ENCODE peak calls at places on chromosomes 6 and 20, in five cellular contexts. T is GM23248, K is MM.1S, L is hepatocyte, C is A673. E is an unnamed sample.
A peak's percentile ranks its signal among the peaks of the same experiment; 100 is the strongest.

GRCh38 chr20:49446808-49447207 is 35.7 kb downstream of the KCNB1 start:
- DNase-seq in T (peak; percentile 27), K (no peak), L (peak; percentile 65), C (peak; percentile 7), E (no peak)

GRCh38 chr6:158205220-158205944 is 37.2 kb downstream of the GTF2H5 start:
- DNase-seq in T (peak; percentile 33), K (peak; percentile 59), L (peak; percentile 67), C (no peak), E (no peak)

GRCh38 chr20:25540273-25540672 is 45.1 kb downstream of the NINL start:
- DNase-seq in T (peak; percentile 76), K (peak; percentile 18), L (no peak), C (peak; percentile 70), E (no peak)

GRCh38 chr20:8646026-8646425 is 422.9 kb upstream of the PLCB4 start:
- DNase-seq in T (peak; percentile 85), K (no peak), L (no peak), C (no peak), E (no peak)

GRCh38 chr6:38436726-38437465 is 202.8 kb downstream of the BTBD9 start:
- DNase-seq in T (peak; percentile 56), K (no peak), L (peak; percentile 13), C (peak; percentile 6), E (no peak)

GRCh38 chr6:159116343-159116742 is 52.9 kb upstream of the FNDC1 start:
- DNase-seq in T (no peak), K (no peak), L (no peak), C (no peak), E (no peak)

GRCh38 chr6:151147118-151147832 is 92.5 kb upstream of the AKAP12 start:
- DNase-seq in T (no peak), K (no peak), L (no peak), C (no peak), E (no peak)

GRCh38 chr6:54366647-54367327 is 58.5 kb downstream of the TINAG start:
- DNase-seq in T (peak; percentile 16), K (no peak), L (no peak), C (peak; percentile 70), E (no peak)

GRCh38 chr6:170174124-170174770 is 116.6 kb downstream of the DLL1 start:
- DNase-seq in T (no peak), K (no peak), L (no peak), C (no peak), E (no peak)

GRCh38 chr6:24274441-24275083 is 83.3 kb downstream of the DCDC2 start:
- DNase-seq in T (peak; percentile 47), K (peak; percentile 41), L (peak; percentile 34), C (peak; percentile 55), E (no peak)

GRCh38 chr20:11553603-11554002 is 364.1 kb upstream of the BTBD3 start:
- DNase-seq in T (peak; percentile 41), K (no peak), L (no peak), C (peak; percentile 13), E (no peak)

GRCh38 chr20:53643031-53643832 is 49.6 kb upstream of the ZNF217 start:
- DNase-seq in T (peak; percentile 89), K (peak; percentile 91), L (peak; percentile 63), C (no peak), E (peak; percentile 86)

GRCh38 chr6:5205877-5206840 is 54.6 kb downstream of the LYRM4 start:
- DNase-seq in T (peak; percentile 72), K (no peak), L (peak; percentile 64), C (peak; percentile 71), E (no peak)

GRCh38 chr20:32535316-32535952 is 49.7 kb downstream of the NOL4L start:
- DNase-seq in T (no peak), K (no peak), L (no peak), C (no peak), E (peak; percentile 83)

GRCh38 chr6:44339763-44340625 is 2.5 kb upstream of the SPATS1 start:
- DNase-seq in T (peak; percentile 79), K (no peak), L (peak; percentile 16), C (no peak), E (no peak)

GRCh38 chr20:2237059-2237458 is 58.7 kb upstream of the TGM3 start:
- DNase-seq in T (peak; percentile 99), K (no peak), L (peak; percentile 27), C (peak; percentile 23), E (no peak)

GRCh38 chr20:43911066-43911465 is 3.6 kb upstream of the TOX2 start:
- DNase-seq in T (peak; percentile 79), K (no peak), L (no peak), C (no peak), E (no peak)

GRCh38 chr6:113381957-113382356 is 475.2 kb upstream of the MARCKS start:
- DNase-seq in T (peak; percentile 35), K (peak; percentile 19), L (no peak), C (peak; percentile 89), E (no peak)

GRCh38 chr6:28947831-28948270 is 24.1 kb upstream of the TRIM27 start:
- DNase-seq in T (peak; percentile 30), K (no peak), L (peak; percentile 77), C (no peak), E (no peak)

GRCh38 chr6:29424168-29424567 is 9.4 kb downstream of the OR12D1 start:
- DNase-seq in T (no peak), K (no peak), L (no peak), C (no peak), E (no peak)

GRCh38 chr20:19907326-19908056 is 109.7 kb upstream of the NAA20 start:
- DNase-seq in T (no peak), K (no peak), L (no peak), C (no peak), E (no peak)

GRCh38 chr6:158262082-158262481 is 50.2 kb upstream of the TULP4 start:
- DNase-seq in T (no peak), K (no peak), L (no peak), C (no peak), E (no peak)

GRCh38 chr6:105578308-105578707 is 175.4 kb upstream of the PREP start:
- DNase-seq in T (no peak), K (no peak), L (no peak), C (no peak), E (no peak)

GRCh38 chr20:391041-391711 is 10.6 kb downstream of the TRIB3 start:
- DNase-seq in T (no peak), K (no peak), L (no peak), C (no peak), E (no peak)

GRCh38 chr6:148794797-148795196 is 48.0 kb downstream of the UST start:
- DNase-seq in T (peak; percentile 19), K (no peak), L (no peak), C (no peak), E (no peak)

GRCh38 chr6:99612551-99613397 is 6.1 kb downstream of the PRDM13 start:
- DNase-seq in T (no peak), K (no peak), L (no peak), C (no peak), E (no peak)

GRCh38 chr6:99613705-99614429 is 7.2 kb downstream of the PRDM13 start:
- DNase-seq in T (peak; percentile 37), K (peak; percentile 48), L (peak; percentile 32), C (peak; percentile 63), E (no peak)

GRCh38 chr6:99617131-99617530 is 10.5 kb downstream of the PRDM13 start:
- DNase-seq in T (no peak), K (no peak), L (no peak), C (no peak), E (no peak)

GRCh38 chr6:99613398-99613704 is 6.7 kb downstream of the PRDM13 start:
- DNase-seq in T (peak; percentile 60), K (peak; percentile 48), L (peak; percentile 65), C (peak; percentile 75), E (no peak)

DNA sequence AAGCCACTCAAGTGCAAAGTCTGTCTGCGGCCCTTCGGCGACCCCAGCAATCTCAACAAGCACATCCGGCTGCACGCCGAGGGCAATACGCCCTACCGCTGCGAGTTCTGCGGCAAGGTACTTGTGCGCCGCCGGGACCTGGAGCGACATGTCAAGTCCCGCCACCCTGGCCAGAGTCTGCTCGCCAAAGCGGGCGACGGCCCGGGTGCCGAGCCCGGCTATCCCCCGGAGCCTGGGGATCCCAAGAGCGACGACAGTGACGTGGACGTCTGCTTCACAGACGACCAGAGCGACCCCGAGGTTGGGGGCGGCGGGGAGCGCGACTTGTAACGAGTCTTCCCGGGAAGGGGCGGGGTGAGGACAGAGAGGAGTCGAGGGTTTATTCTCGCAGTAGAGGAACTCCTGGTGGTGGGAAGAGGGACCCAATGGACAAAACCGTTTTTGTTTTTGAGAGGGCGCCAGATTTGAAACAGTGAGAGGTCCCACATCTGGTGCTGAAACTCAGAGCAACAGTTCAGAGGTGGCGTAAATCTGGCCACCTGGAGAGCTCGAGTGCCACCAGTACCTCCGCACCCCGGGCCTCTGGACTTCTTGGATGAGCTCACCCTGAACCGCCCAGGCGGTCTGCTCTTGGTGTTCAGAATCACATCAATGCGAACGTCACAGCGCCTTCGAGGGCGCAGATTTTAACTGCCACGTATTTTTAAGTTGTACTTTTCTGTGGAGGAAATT is 8.0 kb downstream of the PRDM13 start:
- DNase-seq in T (peak; percentile 38), K (peak; percentile 62), L (peak; percentile 29), C (peak; percentile 68), E (no peak)
- TF ChIP-seq EZH2 in T (peak; percentile 19), K (no peak), L (peak; percentile 37), C (peak; percentile 77), E (no peak)

DNA sequence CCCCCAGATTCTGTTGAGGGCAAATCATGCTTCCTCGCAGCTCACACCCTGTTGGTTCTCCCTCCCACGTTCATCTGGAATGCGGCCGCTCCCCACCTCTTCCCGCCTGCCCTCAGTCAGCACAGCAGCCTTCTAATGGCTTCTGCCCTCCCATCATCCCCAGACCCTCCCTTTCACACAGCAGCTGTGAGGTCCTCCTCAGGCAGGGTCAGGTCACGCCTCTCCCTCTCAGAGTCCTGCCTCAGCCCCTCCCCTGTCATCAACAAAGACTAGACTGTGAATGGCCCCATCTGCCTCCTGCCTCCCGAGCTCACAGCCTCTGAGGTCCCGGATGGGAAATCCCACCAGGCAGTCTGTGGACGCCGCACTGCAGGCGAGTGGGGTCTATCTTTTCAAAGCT is 7.9 kb upstream of the BHLHE23 start:
- DNase-seq in T (no peak), K (no peak), L (peak; percentile 32), C (no peak), E (peak; percentile 27)
- TF ChIP-seq EZH2 in T (no peak), K (no peak), L (no peak), C (no peak), E (no peak)

DNA sequence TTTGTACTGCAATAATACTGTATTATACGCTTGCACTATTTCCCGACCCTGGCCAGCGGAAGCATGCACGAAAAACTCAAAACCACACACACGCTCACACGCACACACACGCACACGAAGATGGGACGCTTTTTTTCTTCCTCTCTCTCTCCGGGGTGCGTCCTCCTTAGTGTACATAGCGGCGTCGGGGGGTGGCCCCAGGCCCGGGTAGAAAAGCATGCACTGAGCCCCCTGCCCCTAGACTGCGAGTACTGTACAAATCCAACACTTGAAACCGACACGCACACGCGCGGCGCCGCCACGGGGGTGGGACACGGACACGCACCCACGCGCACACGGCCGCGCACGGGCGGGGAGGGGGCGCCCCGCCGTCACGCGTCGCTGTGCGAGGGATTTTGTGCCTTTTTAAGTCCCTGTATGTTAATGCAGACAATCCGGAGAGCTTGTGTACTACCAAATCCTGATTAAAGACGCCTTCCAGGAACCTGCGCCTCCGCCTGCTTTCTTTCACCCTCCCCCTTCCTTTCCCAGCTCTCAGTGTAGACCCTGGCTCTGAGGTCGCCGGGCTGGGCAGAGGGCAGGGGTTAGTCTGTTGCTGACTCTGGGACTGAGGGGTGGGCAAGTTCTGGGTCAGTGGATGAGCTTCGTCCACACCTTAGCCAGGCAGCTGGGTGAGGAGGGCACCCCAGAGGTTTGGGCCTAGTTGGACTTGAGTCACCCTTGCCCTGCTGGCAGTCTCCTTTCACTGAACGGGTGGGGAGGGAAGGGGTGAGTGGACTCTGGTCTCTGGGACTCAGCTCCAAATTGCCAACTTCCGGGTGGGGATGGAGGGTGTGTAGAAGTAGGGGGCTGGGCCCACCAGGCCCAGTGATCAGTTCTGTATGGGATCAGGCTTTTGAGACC is 21.6 kb upstream of the SLC22A7 start:
- DNase-seq in T (peak; percentile 27), K (no peak), L (peak; percentile 61), C (no peak), E (no peak)
- TF ChIP-seq EZH2 in T (no peak), K (no peak), L (no peak), C (no peak), E (no peak)

GRCh38 chr20:23666189-23666588 is 22.6 kb downstream of the CST4 start:
- DNase-seq in T (no peak), K (no peak), L (no peak), C (peak; percentile 12), E (no peak)
- TF ChIP-seq EZH2 in T (no peak), K (no peak), L (no peak), C (no peak), E (no peak)